ENCODE peak calls at places on chromosomes 4 and X, in five cellular contexts. H is fibroblast of lung, Y is mammary epithelial cell, D is OCI-LY7, I is PC-3. C is an unnamed sample.
A peak's percentile ranks its signal among the peaks of the same experiment; 100 is the strongest.

GRCh38 chr4:152535236-152535902 is 523 bp downstream of the FBXW7 start:
- DNase-seq in I (no peak), Y (no peak), H (no peak), D (peak; percentile 36), C (peak; percentile 42)

GRCh38 chrX:140040397-140040796 is 75.1 kb upstream of the CXorf66 start:
- DNase-seq in Y (peak; percentile 46), H (peak; percentile 64), I (peak; percentile 86), D (no peak), C (peak; percentile 61)

GRCh38 chrX:72685810-72686465 is 28.2 kb downstream of the PHKA1 start:
- DNase-seq in D (no peak), Y (peak; percentile 92), H (peak; percentile 58), I (peak; percentile 98), C (no peak)

GRCh38 chr4:184100297-184100885 is 117.3 kb downstream of the ENPP6 start:
- DNase-seq in H (no peak), Y (no peak), I (peak; percentile 35), D (peak; percentile 51), C (peak; percentile 51)

GRCh38 chrX:79325263-79325958 is 41.7 kb downstream of the ITM2A start:
- DNase-seq in I (peak; percentile 5), Y (no peak), D (no peak), H (no peak), C (no peak)

GRCh38 chr4:120691106-120691505 is 231.4 kb downstream of the PRDM5 start:
- DNase-seq in Y (no peak), H (peak; percentile 70), D (no peak), I (no peak), C (no peak)

GRCh38 chr4:183342541-183343533 is 20.6 kb upstream of the CLDN24 start:
- DNase-seq in I (no peak), H (no peak), Y (no peak), D (no peak), C (no peak)

GRCh38 chr4:148354186-148354585 is 88.0 kb downstream of the NR3C2 start:
- DNase-seq in H (no peak), D (no peak), I (no peak), Y (no peak), C (no peak)

GRCh38 chrX:112867570-112867969 is 26.9 kb upstream of the AMOT start:
- DNase-seq in D (peak; percentile 3), I (no peak), H (no peak), Y (peak; percentile 2), C (peak; percentile 48)

GRCh38 chrX:49164589-49165360 is 2.2 kb downstream of the MAGIX start:
- DNase-seq in I (no peak), Y (no peak), D (no peak), H (no peak), C (no peak)

GRCh38 chrX:49163555-49164419 is 1.2 kb downstream of the MAGIX start:
- DNase-seq in H (peak; percentile 65), D (peak; percentile 85), I (peak; percentile 88), Y (peak; percentile 73), C (peak; percentile 89)

GRCh38 chrX:49160908-49161307 is 1.6 kb upstream of the MAGIX start:
- DNase-seq in H (no peak), I (no peak), Y (no peak), D (no peak), C (no peak)

GRCh38 chrX:49165901-49166881 is 3.6 kb downstream of the MAGIX start:
- DNase-seq in I (no peak), D (peak; percentile 88), H (peak; percentile 76), Y (peak; percentile 88), C (peak; percentile 88)

DNA sequence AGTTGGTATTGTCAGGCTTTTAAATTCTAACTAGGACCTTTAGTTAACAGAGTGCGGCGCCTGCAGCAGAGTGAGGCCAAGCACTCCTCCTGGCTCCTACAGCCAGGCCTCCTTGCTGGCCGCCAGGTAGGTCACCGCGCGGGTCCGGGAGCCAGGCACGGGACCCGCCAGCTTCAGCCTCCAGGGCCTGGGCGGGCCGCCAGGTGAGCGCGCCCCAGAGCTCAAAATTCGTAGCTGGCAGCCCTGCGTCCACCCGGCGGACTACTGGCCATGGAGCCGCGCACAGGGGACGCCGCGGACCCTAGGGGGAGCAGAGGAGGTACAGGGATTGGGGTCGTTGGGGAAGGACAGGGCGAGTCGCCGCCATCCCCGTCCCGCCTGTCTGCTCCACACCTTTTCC is at the start of gene MAGIX:
- DNase-seq in I (peak; percentile 30), Y (no peak), D (no peak), H (no peak), C (no peak)
- H3K4me3 ChIP-seq in I (peak within 1 kb of the TSS; percentile 69), Y (no peak within 1 kb of the TSS), D (no peak within 1 kb of the TSS), H (no peak within 1 kb of the TSS), C (no peak within 1 kb of the TSS)

GRCh38 chr4:162282711-162283110 is 118.9 kb upstream of the FSTL5 start:
- DNase-seq in H (no peak), Y (no peak), D (no peak), I (no peak), C (no peak)
- H2AFZ ChIP-seq in H (no peak overlapping the region), Y (no peak overlapping the region), D (no peak overlapping the region), I (no peak overlapping the region), C (no peak overlapping the region)

DNA sequence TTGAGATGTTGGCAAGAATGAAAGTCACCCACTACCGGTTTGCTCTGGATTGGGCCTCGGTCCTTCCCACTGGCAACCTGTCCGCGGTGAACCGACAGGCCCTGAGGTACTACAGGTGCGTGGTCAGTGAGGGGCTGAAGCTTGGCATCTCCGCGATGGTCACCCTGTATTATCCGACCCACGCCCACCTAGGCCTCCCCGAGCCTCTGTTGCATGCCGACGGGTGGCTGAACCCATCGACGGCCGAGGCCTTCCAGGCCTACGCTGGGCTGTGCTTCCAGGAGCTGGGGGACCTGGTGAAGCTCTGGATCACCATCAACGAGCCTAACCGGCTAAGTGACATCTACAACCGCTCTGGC is 12.3 kb downstream of the RPL9 start:
- DNase-seq in I (no peak), Y (no peak), H (no peak), D (no peak), C (no peak)
- H3K4me3 ChIP-seq in I (no peak overlapping the region), Y (no peak overlapping the region), H (no peak overlapping the region), D (no peak overlapping the region), C (peak overlapping the region; percentile 20)

GRCh38 chrX:57286507-57287251 is at the start of gene FAAH2:
- DNase-seq in I (peak; percentile 87), Y (peak; percentile 86), D (peak; percentile 81), H (no peak), C (peak; percentile 87)
- H2AFZ ChIP-seq in I (peak within 1 kb of the TSS; percentile 93), Y (peak within 1 kb of the TSS; percentile 90), D (peak within 1 kb of the TSS; percentile 96), H (no peak within 1 kb of the TSS), C (peak within 1 kb of the TSS; percentile 57)

GRCh38 chr4:163611784-163612445 is 117.4 kb downstream of the TMA16 start:
- DNase-seq in H (no peak), Y (no peak), I (no peak), D (no peak), C (no peak)
- H3K4me3 ChIP-seq in H (no peak overlapping the region), Y (no peak overlapping the region), I (no peak overlapping the region), D (peak overlapping the region; percentile 32), C (no peak overlapping the region)

GRCh38 chr4:17335371-17335770 is 176.5 kb downstream of the QDPR start:
- DNase-seq in D (no peak), Y (no peak), H (no peak), I (no peak), C (no peak)
- H2AFZ ChIP-seq in D (peak overlapping the region; percentile 59), Y (no peak overlapping the region), H (no peak overlapping the region), I (no peak overlapping the region), C (no peak overlapping the region)

GRCh38 chrX:136878423-136878822 is 2.1 kb downstream of the RBMX start:
- DNase-seq in D (no peak), H (no peak), Y (no peak), I (no peak), C (no peak)
- H3K4me3 ChIP-seq in D (peak overlapping the region; percentile 99), H (peak overlapping the region; percentile 56), Y (peak overlapping the region; percentile 44), I (peak overlapping the region; percentile 93), C (peak overlapping the region; percentile 1)

C was measured in hepatocyte.